ENCODE peak calls at places on chromosomes 5 and 9, in seven cellular contexts. E, A, H, G, S, B and Y are unnamed samples. For H3K4me1, the result is how much of the 10 kb centered on the place peaks cover.

GRCh38 chr5:146788918-146789317 is 89.6 kb downstream of the PPP2R2B start:
- DNase-seq in E (no peak), A (no peak), H (no peak), G (no peak), S (no peak), B (no peak), Y (no peak)

GRCh38 chr5:4737868-4738267 is 402.3 kb upstream of the ADAMTS16 start:
- DNase-seq in E (no peak), A (no peak), H (no peak), G (no peak), S (no peak), B (no peak), Y (no peak)

GRCh38 chr9:36991516-36992134 is 42.4 kb downstream of the PAX5 start:
- DNase-seq in E (peak), A (peak), H (peak), G (peak), S (peak), B (peak), Y (peak)

GRCh38 chr5:6714221-6715041 is 1.2 kb downstream of the TENT4A start:
- DNase-seq in E (peak), A (no peak), H (peak), G (peak), S (no peak), B (no peak), Y (peak)

GRCh38 chr9:137725598-137725997 is 106.8 kb downstream of the EHMT1 start:
- DNase-seq in E (no peak), A (no peak), H (no peak), G (no peak), S (no peak), B (no peak), Y (no peak)

GRCh38 chr9:120350596-120350995 is 229.4 kb downstream of the CDK5RAP2 start:
- DNase-seq in E (no peak), A (no peak), H (no peak), G (no peak), S (no peak), B (no peak), Y (no peak)

GRCh38 chr5:120419110-120419509 is 45.0 kb upstream of the PRR16 start:
- DNase-seq in E (no peak), A (no peak), H (no peak), G (no peak), S (no peak), B (no peak), Y (no peak)

GRCh38 chr5:115069087-115069968 is 100.4 kb downstream of the TRIM36 start:
- DNase-seq in E (no peak), A (peak), H (peak), G (peak), S (peak), B (peak), Y (peak)

GRCh38 chr9:129581505-129581904 is 39.4 kb downstream of the C9orf50 start:
- DNase-seq in E (no peak), A (no peak), H (no peak), G (no peak), S (no peak), B (no peak), Y (no peak)

GRCh38 chr5:82494942-82495341 is 216.8 kb upstream of the RPS23 start:
- DNase-seq in E (no peak), A (no peak), H (no peak), G (no peak), S (peak), B (no peak), Y (no peak)

GRCh38 chr5:143261748-143262392 is 141.6 kb downstream of the NR3C1 start:
- DNase-seq in E (no peak), A (no peak), H (no peak), G (no peak), S (peak), B (peak), Y (no peak)

GRCh38 chr9:119026120-119026519 is 343.1 kb downstream of the BRINP1 start:
- DNase-seq in E (peak), A (no peak), H (no peak), G (no peak), S (no peak), B (peak), Y (no peak)

GRCh38 chr5:1759378-1759970 is 40.2 kb downstream of the MRPL36 start:
- DNase-seq in E (peak), A (peak), H (no peak), G (no peak), S (no peak), B (no peak), Y (no peak)

GRCh38 chr5:98772415-98773213 is 849 bp upstream of the RGMB start:
- DNase-seq in E (peak), A (peak), H (peak), G (peak), S (peak), B (peak), Y (peak)

GRCh38 chr9:32350682-32351081 is 33.8 kb upstream of the ACO1 start:
- DNase-seq in E (no peak), A (no peak), H (no peak), G (no peak), S (peak), B (peak), Y (no peak)

DNA sequence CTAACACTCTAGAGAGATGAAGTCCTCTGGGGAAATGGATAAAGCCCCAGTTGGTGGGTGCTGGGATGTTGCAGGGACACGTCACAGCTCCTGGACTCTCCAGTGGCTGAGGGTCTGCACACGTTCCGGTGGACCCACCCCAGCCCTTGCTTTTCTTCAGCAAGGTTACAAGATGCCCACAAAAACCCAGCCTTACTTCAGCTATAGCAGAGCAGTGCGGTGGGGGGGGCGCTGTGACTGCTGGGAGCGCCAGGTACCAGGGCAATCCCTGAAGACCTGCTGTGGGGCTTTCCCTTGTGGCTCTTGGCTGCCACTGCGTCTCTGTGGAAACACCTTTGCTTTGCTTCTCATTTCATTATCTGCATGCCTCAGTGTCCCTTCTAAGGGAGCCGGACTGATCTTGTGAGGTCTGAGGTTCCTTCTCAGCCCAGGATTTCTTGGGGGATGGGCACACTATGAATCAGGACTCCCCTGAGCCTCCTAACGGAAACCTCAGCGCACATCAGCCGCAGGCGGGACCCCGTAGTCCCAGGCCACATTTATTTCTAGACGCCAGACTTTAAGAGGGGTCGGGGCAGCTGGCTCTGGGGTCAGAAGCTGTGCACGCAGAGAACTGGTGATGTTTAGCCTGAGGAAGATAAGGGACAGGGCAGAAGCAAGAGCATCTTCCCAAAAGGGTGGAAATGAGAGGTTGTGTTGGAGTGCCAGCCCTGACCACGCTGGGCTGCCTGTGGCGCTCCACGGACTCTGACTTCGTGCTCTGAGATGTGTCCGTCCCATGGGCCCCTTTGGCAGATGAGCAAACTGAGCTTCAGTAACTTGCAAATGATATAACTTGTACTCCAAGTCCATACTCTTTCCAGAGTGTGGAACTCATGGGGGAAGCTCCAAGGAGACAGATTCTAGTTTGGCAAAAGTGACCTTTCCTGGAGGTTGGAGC is 106.8 kb downstream of the WNK2 start:
- DNase-seq in E (peak), A (no peak), H (no peak), G (no peak), S (no peak), B (no peak), Y (no peak)
- TF ChIP-seq CTCF in E (no peak), A (no peak), H (no peak), G (no peak), S (no peak), B (no peak), Y (no peak)

DNA sequence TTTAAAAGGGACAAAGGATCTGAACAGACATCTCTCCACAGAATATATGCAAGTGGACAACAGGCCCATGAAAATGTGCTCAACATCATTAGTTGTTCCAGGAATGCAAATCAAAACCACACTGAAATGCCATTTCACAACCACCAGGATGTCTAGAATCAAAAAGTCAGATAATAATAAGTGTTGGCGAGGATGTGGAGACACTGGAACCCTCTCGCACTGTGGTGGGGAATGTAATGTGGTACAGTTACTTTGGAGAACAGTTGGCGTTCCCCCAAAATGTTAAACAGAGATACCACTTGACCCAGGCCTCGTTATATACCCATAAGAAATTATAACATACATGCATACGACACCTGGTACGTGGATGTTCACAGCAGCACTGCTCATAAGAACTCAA is 38.6 kb downstream of the SARDH start:
- DNase-seq in E (no peak), A (no peak), H (no peak), G (no peak), S (no peak), B (no peak), Y (no peak)
- H3K4me1 ChIP-seq in E (under half), A (under half), H (under half), G (under half), S (under half), B (under half), Y (under half)

GRCh38 chr5:73565166-73565968 is at the start of the genes ANKRA2 and UTP15:
- DNase-seq in E (peak), A (peak), H (peak), G (peak), S (peak), B (peak), Y (peak)
- H3K4me3 ChIP-seq in E (peak), A (peak), H (peak), G (peak), S (peak), B (peak), Y (peak)

DNA sequence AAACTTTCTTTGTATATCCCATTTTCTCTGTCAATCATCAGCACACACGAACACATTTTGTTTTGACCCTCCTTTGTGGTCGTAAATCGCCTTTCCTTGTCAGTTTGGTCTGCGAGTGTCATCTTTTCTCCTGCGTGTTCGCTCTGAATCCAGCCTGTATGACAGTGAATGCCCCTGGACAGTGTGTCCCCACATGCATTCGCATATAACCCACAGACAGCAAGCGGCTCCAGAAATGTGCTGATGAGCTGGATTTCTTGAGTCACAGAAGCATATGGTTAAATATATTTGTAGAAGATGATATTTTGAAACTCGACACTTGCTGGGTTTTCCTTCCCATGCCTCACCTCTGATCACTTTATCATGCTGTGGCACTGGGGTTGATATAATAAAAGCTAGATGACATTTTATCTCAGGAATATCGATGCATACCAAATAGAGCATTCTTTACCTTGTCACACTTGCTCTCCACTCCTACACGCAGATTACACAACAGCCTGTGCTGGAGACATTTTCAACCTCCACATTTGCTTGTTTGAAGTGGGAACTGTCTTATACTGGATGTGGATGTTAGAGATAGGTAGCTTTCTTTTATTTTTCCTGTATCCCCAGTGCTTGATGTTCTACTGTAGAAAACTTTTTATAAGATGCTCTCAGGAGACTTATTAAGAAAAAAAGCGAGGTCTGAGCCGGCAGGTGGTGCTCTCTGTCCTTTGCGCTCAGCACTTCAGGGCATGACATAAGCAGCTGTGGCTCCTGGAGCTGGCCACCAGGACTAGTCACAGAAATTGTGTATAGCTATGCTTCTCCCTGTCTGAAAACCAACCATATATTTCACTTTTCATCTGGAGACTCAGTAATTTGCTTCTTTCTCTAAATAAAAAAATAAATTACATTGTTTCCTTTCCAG is 215.1 kb downstream of the SH3GL2 start:
- DNase-seq in E (no peak), A (no peak), H (no peak), G (peak), S (no peak), B (peak), Y (peak)
- TF ChIP-seq CTCF in E (no peak), A (no peak), H (no peak), G (no peak), S (peak), B (peak), Y (peak)